ENCODE peak calls at places on chromosomes 5 and 9, in four cellular contexts. One of them, this sample, is unnamed. For H3K36me3 and H3K4me1, the result is how much of the 10 kb centered on the place peaks cover.

GRCh38 chr9:29214162-29214520 is 1640.9 kb upstream of the C9orf72 start:
- DNase-seq in mucosa of descending colon: no peak
- DNase-seq in fibroblast of lung: peak
- DNase-seq in HAP-1: peak
- DNase-seq in this sample: no peak

GRCh38 chr5:79454043-79454442 is 59.9 kb downstream of the HOMER1 start:
- DNase-seq in HAP-1: no peak
- DNase-seq in mucosa of descending colon: no peak
- DNase-seq in fibroblast of lung: no peak
- DNase-seq in this sample: no peak

GRCh38 chr9:95875305-95876137 is at the start of gene ERCC6L2:
- DNase-seq in mucosa of descending colon: peak
- DNase-seq in HAP-1: peak
- DNase-seq in fibroblast of lung: peak
- DNase-seq in this sample: peak

GRCh38 chr9:86483496-86483895 is 129.3 kb upstream of the TUT7 start:
- DNase-seq in fibroblast of lung: no peak
- DNase-seq in mucosa of descending colon: no peak
- DNase-seq in HAP-1: no peak
- DNase-seq in this sample: no peak

GRCh38 chr5:6291961-6292360 is 86.4 kb downstream of the MED10 start:
- DNase-seq in fibroblast of lung: no peak
- DNase-seq in mucosa of descending colon: peak
- DNase-seq in HAP-1: no peak
- DNase-seq in this sample: no peak

GRCh38 chr9:19511694-19512093 is 102.9 kb downstream of the ACER2 start:
- DNase-seq in fibroblast of lung: no peak
- DNase-seq in mucosa of descending colon: no peak
- DNase-seq in HAP-1: no peak
- DNase-seq in this sample: no peak

GRCh38 chr5:74772359-74772758 is 5.3 kb downstream of the NSA2 start:
- DNase-seq in HAP-1: no peak
- DNase-seq in fibroblast of lung: no peak
- DNase-seq in mucosa of descending colon: no peak
- DNase-seq in this sample: no peak

GRCh38 chr9:26685857-26686256 is 206.7 kb downstream of the CAAP1 start:
- DNase-seq in mucosa of descending colon: no peak
- DNase-seq in fibroblast of lung: no peak
- DNase-seq in HAP-1: peak
- DNase-seq in this sample: no peak

GRCh38 chr5:107542831-107543231 is 127.9 kb downstream of the EFNA5 start:
- DNase-seq in HAP-1: no peak
- DNase-seq in mucosa of descending colon: peak
- DNase-seq in fibroblast of lung: peak
- DNase-seq in this sample: peak

GRCh38 chr5:96094904-96095303 is 133.3 kb upstream of the ELL2 start:
- DNase-seq in mucosa of descending colon: peak
- DNase-seq in HAP-1: no peak
- DNase-seq in fibroblast of lung: no peak
- DNase-seq in this sample: no peak

GRCh38 chr9:35520404-35520790 is 30.5 kb downstream of the RUSC2 start:
- DNase-seq in HAP-1: no peak
- DNase-seq in mucosa of descending colon: no peak
- DNase-seq in fibroblast of lung: peak
- DNase-seq in this sample: no peak

GRCh38 chr9:127991017-127991756 is 10.4 kb upstream of the EEIG1 start:
- DNase-seq in mucosa of descending colon: peak
- DNase-seq in HAP-1: no peak
- DNase-seq in fibroblast of lung: no peak
- DNase-seq in this sample: no peak

GRCh38 chr5:18281947-18282557 is 647.8 kb downstream of the TAF11L14 start:
- DNase-seq in fibroblast of lung: peak
- DNase-seq in mucosa of descending colon: no peak
- DNase-seq in HAP-1: peak
- DNase-seq in this sample: no peak

GRCh38 chr9:133406039-133406438 is 11.8 kb downstream of the REXO4 start:
- DNase-seq in fibroblast of lung: no peak
- DNase-seq in mucosa of descending colon: no peak
- DNase-seq in HAP-1: no peak
- DNase-seq in this sample: no peak

GRCh38 chr9:79512251-79512650 is 59.5 kb upstream of the TLE4 start:
- DNase-seq in fibroblast of lung: no peak
- DNase-seq in HAP-1: no peak
- DNase-seq in mucosa of descending colon: no peak
- DNase-seq in this sample: no peak

GRCh38 chr5:9324348-9325056 is 221.4 kb downstream of the SEMA5A start:
- DNase-seq in fibroblast of lung: peak
- DNase-seq in HAP-1: no peak
- DNase-seq in mucosa of descending colon: no peak
- DNase-seq in this sample: no peak

GRCh38 chr5:80686757-80687156 is 32.0 kb upstream of the DHFR start:
- DNase-seq in fibroblast of lung: peak
- DNase-seq in mucosa of descending colon: no peak
- DNase-seq in HAP-1: peak
- DNase-seq in this sample: no peak

GRCh38 chr5:51347704-51348103 is 35.5 kb upstream of the ISL1 start:
- DNase-seq in mucosa of descending colon: no peak
- DNase-seq in fibroblast of lung: no peak
- DNase-seq in HAP-1: no peak
- DNase-seq in this sample: no peak

GRCh38 chr5:14167211-14167845 is 24.2 kb downstream of the TRIO start:
- DNase-seq in HAP-1: no peak
- DNase-seq in mucosa of descending colon: no peak
- DNase-seq in fibroblast of lung: peak
- DNase-seq in this sample: no peak

GRCh38 chr9:128894764-128895163 is 12.8 kb downstream of the LRRC8A start:
- DNase-seq in mucosa of descending colon: no peak
- DNase-seq in HAP-1: no peak
- DNase-seq in fibroblast of lung: no peak
- DNase-seq in this sample: no peak

GRCh38 chr9:113513541-113513940 is 50.0 kb downstream of the RGS3 start:
- DNase-seq in mucosa of descending colon: no peak
- DNase-seq in HAP-1: no peak
- DNase-seq in fibroblast of lung: no peak
- DNase-seq in this sample: no peak

GRCh38 chr5:40365357-40366330 is 314.1 kb upstream of the PTGER4 start:
- DNase-seq in mucosa of descending colon: no peak
- DNase-seq in fibroblast of lung: no peak
- DNase-seq in HAP-1: no peak
- DNase-seq in this sample: no peak

GRCh38 chr9:116230233-116230632 is 76.6 kb downstream of the PAPPA start:
- DNase-seq in mucosa of descending colon: no peak
- DNase-seq in fibroblast of lung: no peak
- DNase-seq in HAP-1: no peak
- DNase-seq in this sample: no peak

GRCh38 chr9:124859803-124860581 is 1.8 kb downstream of the RPL35 start:
- DNase-seq in HAP-1: no peak
- DNase-seq in mucosa of descending colon: no peak
- DNase-seq in fibroblast of lung: no peak
- DNase-seq in this sample: no peak

GRCh38 chr9:124857533-124858162 is 4.1 kb downstream of the RPL35 start:
- DNase-seq in mucosa of descending colon: no peak
- DNase-seq in HAP-1: no peak
- DNase-seq in fibroblast of lung: no peak
- DNase-seq in this sample: no peak

GRCh38 chr9:124860582-124861341 is 995 bp downstream of the RPL35 start:
- DNase-seq in mucosa of descending colon: no peak
- DNase-seq in HAP-1: no peak
- DNase-seq in fibroblast of lung: no peak
- DNase-seq in this sample: no peak

GRCh38 chr9:124855944-124856773 is 2.9 kb downstream of the WDR38 start:
- DNase-seq in HAP-1: no peak
- DNase-seq in fibroblast of lung: peak
- DNase-seq in mucosa of descending colon: no peak
- DNase-seq in this sample: no peak

GRCh38 chr9:124858330-124859046 is 3.3 kb downstream of the RPL35 start:
- DNase-seq in fibroblast of lung: no peak
- DNase-seq in mucosa of descending colon: no peak
- DNase-seq in HAP-1: no peak
- DNase-seq in this sample: no peak
- H3K36me3 ChIP-seq in fibroblast of lung: under half
- H3K36me3 ChIP-seq in mucosa of descending colon: under half
- H3K36me3 ChIP-seq in HAP-1: half or more
- H3K36me3 ChIP-seq in this sample: under half

DNA sequence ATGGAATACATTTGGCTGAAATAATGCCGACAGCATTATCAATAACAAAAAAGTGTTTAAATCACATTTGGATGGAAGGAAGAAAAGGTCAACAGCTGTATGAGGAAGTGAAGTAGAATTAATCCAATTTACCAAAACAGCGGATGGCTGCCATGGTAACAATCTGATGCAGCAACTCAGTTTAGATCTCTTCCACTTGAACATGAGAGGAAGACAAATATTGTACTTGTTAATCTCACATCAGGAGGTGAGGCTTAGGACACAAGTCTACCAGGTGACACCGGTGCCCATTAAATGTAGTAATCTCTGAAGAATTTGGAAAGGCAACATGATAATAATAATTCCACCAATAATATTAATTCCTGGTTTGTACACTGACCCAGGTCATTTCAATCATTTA is 2.4 kb downstream of the RASEF start:
- DNase-seq in fibroblast of lung: no peak
- DNase-seq in mucosa of descending colon: no peak
- DNase-seq in HAP-1: no peak
- DNase-seq in this sample: no peak
- H3K4me1 ChIP-seq in fibroblast of lung: under half
- H3K4me1 ChIP-seq in mucosa of descending colon: under half
- H3K4me1 ChIP-seq in HAP-1: under half
- H3K4me1 ChIP-seq in this sample: under half

DNA sequence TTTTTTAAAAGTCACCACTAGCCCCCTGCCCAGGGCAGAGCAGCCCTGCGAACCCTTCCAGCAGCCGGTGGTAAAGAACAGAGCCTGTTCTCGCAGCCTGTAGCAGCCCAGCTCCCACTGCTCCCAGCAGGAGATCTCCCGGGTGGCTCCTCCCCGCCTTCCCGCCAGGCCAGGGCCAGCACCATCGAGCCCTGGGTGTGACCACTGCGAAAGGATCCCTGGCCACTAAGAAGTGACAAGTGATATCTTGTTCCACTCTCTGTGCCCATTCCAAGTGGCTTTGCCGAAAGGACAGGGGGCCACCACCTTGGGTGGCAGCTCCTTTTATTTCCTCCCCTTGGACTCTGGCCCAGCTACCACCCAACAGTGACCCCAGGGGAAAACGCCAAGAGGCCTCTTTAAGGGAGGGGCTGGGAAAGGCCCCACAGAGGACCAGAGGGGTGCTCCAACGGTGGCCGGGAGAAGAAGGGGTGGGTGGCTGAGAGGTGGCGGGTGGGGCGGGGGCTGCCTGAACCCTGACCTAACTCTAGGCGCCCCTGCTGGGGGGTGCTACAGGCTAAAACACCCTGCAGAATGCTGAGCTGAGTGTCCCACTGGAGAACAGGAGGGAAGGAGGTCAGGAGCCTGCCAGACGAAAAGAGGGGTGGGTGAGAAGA is 1.6 kb downstream of the NACC2 start:
- DNase-seq in HAP-1: no peak
- DNase-seq in fibroblast of lung: peak
- DNase-seq in mucosa of descending colon: peak
- DNase-seq in this sample: no peak
- H3K4me3 ChIP-seq in HAP-1: peak
- H3K4me3 ChIP-seq in fibroblast of lung: peak
- H3K4me3 ChIP-seq in mucosa of descending colon: no peak
- H3K4me3 ChIP-seq in this sample: peak

GRCh38 chr9:130239741-130240241 is 25.8 kb upstream of the HMCN2 start:
- DNase-seq in HAP-1: peak
- DNase-seq in mucosa of descending colon: no peak
- DNase-seq in fibroblast of lung: peak
- DNase-seq in this sample: no peak
- H3K36me3 ChIP-seq in HAP-1: under half
- H3K36me3 ChIP-seq in mucosa of descending colon: under half
- H3K36me3 ChIP-seq in fibroblast of lung: under half
- H3K36me3 ChIP-seq in this sample: under half

GRCh38 chr9:98234231-98234825 is 21.1 kb downstream of the TBC1D2 start:
- DNase-seq in mucosa of descending colon: no peak
- DNase-seq in HAP-1: no peak
- DNase-seq in fibroblast of lung: no peak
- DNase-seq in this sample: no peak

GRCh38 chr9:98235126-98235525 is 20.3 kb downstream of the TBC1D2 start:
- DNase-seq in fibroblast of lung: no peak
- DNase-seq in HAP-1: no peak
- DNase-seq in mucosa of descending colon: no peak
- DNase-seq in this sample: no peak

GRCh38 chr9:98230789-98231188 is 24.7 kb downstream of the TBC1D2 start:
- DNase-seq in fibroblast of lung: no peak
- DNase-seq in HAP-1: no peak
- DNase-seq in mucosa of descending colon: no peak
- DNase-seq in this sample: no peak

GRCh38 chr9:98231770-98232478 is 23.5 kb downstream of the TBC1D2 start:
- DNase-seq in fibroblast of lung: peak
- DNase-seq in HAP-1: no peak
- DNase-seq in mucosa of descending colon: no peak
- DNase-seq in this sample: no peak

GRCh38 chr9:98232926-98233325 is 22.5 kb downstream of the TBC1D2 start:
- DNase-seq in HAP-1: no peak
- DNase-seq in fibroblast of lung: no peak
- DNase-seq in mucosa of descending colon: no peak
- DNase-seq in this sample: no peak
- H3K4me1 ChIP-seq in HAP-1: under half
- H3K4me1 ChIP-seq in fibroblast of lung: under half
- H3K4me1 ChIP-seq in mucosa of descending colon: under half
- H3K4me1 ChIP-seq in this sample: under half

This sample was measured in lower lobe of right lung.